ENCODE peak calls at places on chromosomes 13 and 19, in five cellular contexts. X is OCI-LY7; L is lung; B is progenitor cell of endocrine pancreas; C is stimulated activated CD4-positive, alpha-beta T cell treated with anti-CD3 and anti-CD28 coated beads, Interleukin-4, amount 100 ng/mL, for 48 hours. J is an unnamed sample.

GRCh38 chr13:71828117-71828516 is 38.9 kb downstream of the DACH1 start:
- DNase-seq in X (no peak), L (no peak), B (no peak), C (no peak), J (no peak)

GRCh38 chr19:53102701-53103140 is 501 bp downstream of the ZNF160 start:
- DNase-seq in X (peak; percentile 63), L (no peak), B (peak; percentile 12), C (peak; percentile 30), J (no peak)

GRCh38 chr19:8123683-8124082 is 25.7 kb downstream of the FBN3 start:
- DNase-seq in X (no peak), L (no peak), B (no peak), C (no peak), J (no peak)

GRCh38 chr13:37884674-37885073 is 15.1 kb upstream of the TRPC4 start:
- DNase-seq in X (no peak), L (no peak), B (no peak), C (no peak), J (no peak)

GRCh38 chr19:41409288-41409687 is 11.7 kb downstream of the BCKDHA start:
- DNase-seq in X (no peak), L (peak; percentile 73), B (no peak), C (no peak), J (peak; percentile 87)

GRCh38 chr13:108769213-108770070 is 140.0 kb downstream of the MYO16 start:
- DNase-seq in X (no peak), L (no peak), B (no peak), C (no peak), J (peak; percentile 15)

GRCh38 chr19:47573076-47574026 is at the start of gene ZNF541:
- DNase-seq in X (no peak), L (peak; percentile 38), B (no peak), C (peak; percentile 74), J (no peak)

GRCh38 chr13:32390048-32390447 is 37.9 kb downstream of the N4BP2L1 start:
- DNase-seq in X (no peak), L (no peak), B (no peak), C (no peak), J (no peak)

GRCh38 chr19:5038631-5039271 is 69.8 kb downstream of the KDM4B start:
- DNase-seq in X (peak; percentile 61), L (no peak), B (no peak), C (no peak), J (no peak)

GRCh38 chr19:43464089-43464775 is 1.2 kb downstream of the LYPD3 start:
- DNase-seq in X (peak; percentile 66), L (peak; percentile 70), B (peak; percentile 39), C (peak; percentile 68), J (no peak)

GRCh38 chr13:113922412-113923118 is 51.3 kb downstream of the C13orf46 start:
- DNase-seq in X (no peak), L (no peak), B (no peak), C (no peak), J (no peak)

J was measured in SW480.